ENCODE peak calls at places on chromosomes 1 and 21, in nine cellular contexts. One of them, this sample, is unnamed.
A peak's percentile ranks its signal among the peaks of the same experiment; 100 is the strongest.

GRCh38 chr1:220700591-220701179 is 10.5 kb downstream of the C1orf115 start:
- DNase-seq in NAMALWA: no peak
- DNase-seq in A673: no peak
- DNase-seq in nephron progenitor cell: no peak
- DNase-seq in ACHN: no peak
- DNase-seq in NCI-H187 treated with DMSO at 0.1 percent for 48 hours: no peak
- DNase-seq in HT1080: no peak
- DNase-seq in pons: peak; percentile 30
- DNase-seq in AG10803: no peak
- DNase-seq in this sample: no peak

GRCh38 chr1:14826172-14826636 is 227.7 kb downstream of the KAZN start:
- DNase-seq in NAMALWA: no peak
- DNase-seq in A673: peak; percentile 15
- DNase-seq in nephron progenitor cell: no peak
- DNase-seq in ACHN: no peak
- DNase-seq in NCI-H187 treated with DMSO at 0.1 percent for 48 hours: no peak
- DNase-seq in HT1080: peak; percentile 58
- DNase-seq in pons: no peak
- DNase-seq in AG10803: peak; percentile 93
- DNase-seq in this sample: no peak

GRCh38 chr21:31276663-31277062 is 67.4 kb downstream of the TIAM1 start:
- DNase-seq in NAMALWA: no peak
- DNase-seq in A673: no peak
- DNase-seq in nephron progenitor cell: no peak
- DNase-seq in ACHN: no peak
- DNase-seq in NCI-H187 treated with DMSO at 0.1 percent for 48 hours: no peak
- DNase-seq in HT1080: no peak
- DNase-seq in pons: no peak
- DNase-seq in AG10803: no peak
- DNase-seq in this sample: no peak

GRCh38 chr1:231053493-231054162 is 13.6 kb upstream of the FAM89A start:
- DNase-seq in NAMALWA: peak; percentile 34
- DNase-seq in A673: peak; percentile 30
- DNase-seq in nephron progenitor cell: no peak
- DNase-seq in ACHN: no peak
- DNase-seq in NCI-H187 treated with DMSO at 0.1 percent for 48 hours: no peak
- DNase-seq in HT1080: no peak
- DNase-seq in pons: peak; percentile 85
- DNase-seq in AG10803: peak; percentile 37
- DNase-seq in this sample: no peak

GRCh38 chr1:30242722-30243465 is 480.5 kb downstream of the MATN1 start:
- DNase-seq in NAMALWA: no peak
- DNase-seq in A673: peak; percentile 69
- DNase-seq in nephron progenitor cell: no peak
- DNase-seq in ACHN: no peak
- DNase-seq in NCI-H187 treated with DMSO at 0.1 percent for 48 hours: no peak
- DNase-seq in HT1080: no peak
- DNase-seq in pons: no peak
- DNase-seq in AG10803: no peak
- DNase-seq in this sample: no peak

GRCh38 chr1:161082996-161083742 is 6.2 kb downstream of the NECTIN4 start:
- DNase-seq in NAMALWA: no peak
- DNase-seq in A673: no peak
- DNase-seq in nephron progenitor cell: peak; percentile 23
- DNase-seq in ACHN: peak; percentile 86
- DNase-seq in NCI-H187 treated with DMSO at 0.1 percent for 48 hours: no peak
- DNase-seq in HT1080: peak; percentile 93
- DNase-seq in pons: no peak
- DNase-seq in AG10803: peak; percentile 95
- DNase-seq in this sample: peak; percentile 84

GRCh38 chr1:61268546-61269243 is 186.3 kb downstream of the NFIA start:
- DNase-seq in NAMALWA: no peak
- DNase-seq in A673: no peak
- DNase-seq in nephron progenitor cell: no peak
- DNase-seq in ACHN: no peak
- DNase-seq in NCI-H187 treated with DMSO at 0.1 percent for 48 hours: no peak
- DNase-seq in HT1080: no peak
- DNase-seq in pons: peak; percentile 96
- DNase-seq in AG10803: no peak
- DNase-seq in this sample: no peak

GRCh38 chr1:189315035-189315927 is 1162.4 kb downstream of the BRINP3 start:
- DNase-seq in NAMALWA: no peak
- DNase-seq in A673: no peak
- DNase-seq in nephron progenitor cell: no peak
- DNase-seq in ACHN: no peak
- DNase-seq in NCI-H187 treated with DMSO at 0.1 percent for 48 hours: no peak
- DNase-seq in HT1080: no peak
- DNase-seq in pons: no peak
- DNase-seq in AG10803: no peak
- DNase-seq in this sample: no peak

GRCh38 chr21:31326478-31327247 is 17.4 kb downstream of the TIAM1 start:
- DNase-seq in NAMALWA: peak; percentile 78
- DNase-seq in A673: no peak
- DNase-seq in nephron progenitor cell: no peak
- DNase-seq in ACHN: no peak
- DNase-seq in NCI-H187 treated with DMSO at 0.1 percent for 48 hours: no peak
- DNase-seq in HT1080: peak; percentile 18
- DNase-seq in pons: peak; percentile 49
- DNase-seq in AG10803: peak; percentile 18
- DNase-seq in this sample: no peak

GRCh38 chr1:93120614-93121013 is 41.5 kb downstream of the MTF2 start:
- DNase-seq in NAMALWA: no peak
- DNase-seq in A673: no peak
- DNase-seq in nephron progenitor cell: no peak
- DNase-seq in ACHN: no peak
- DNase-seq in NCI-H187 treated with DMSO at 0.1 percent for 48 hours: no peak
- DNase-seq in HT1080: no peak
- DNase-seq in pons: no peak
- DNase-seq in AG10803: no peak
- DNase-seq in this sample: no peak

GRCh38 chr1:28507247-28507645 is 1.4 kb downstream of the RCC1 start:
- DNase-seq in NAMALWA: peak; percentile 50
- DNase-seq in A673: peak; percentile 57
- DNase-seq in nephron progenitor cell: no peak
- DNase-seq in ACHN: no peak
- DNase-seq in NCI-H187 treated with DMSO at 0.1 percent for 48 hours: no peak
- DNase-seq in HT1080: peak; percentile 41
- DNase-seq in pons: no peak
- DNase-seq in AG10803: no peak
- DNase-seq in this sample: no peak

GRCh38 chr1:6338685-6339084 is 54.9 kb downstream of the ACOT7 start:
- DNase-seq in NAMALWA: no peak
- DNase-seq in A673: no peak
- DNase-seq in nephron progenitor cell: peak; percentile 41
- DNase-seq in ACHN: no peak
- DNase-seq in NCI-H187 treated with DMSO at 0.1 percent for 48 hours: no peak
- DNase-seq in HT1080: no peak
- DNase-seq in pons: no peak
- DNase-seq in AG10803: no peak
- DNase-seq in this sample: no peak

GRCh38 chr1:77966291-77966690 is 12.6 kb downstream of the FUBP1 start:
- DNase-seq in NAMALWA: no peak
- DNase-seq in A673: no peak
- DNase-seq in nephron progenitor cell: no peak
- DNase-seq in ACHN: no peak
- DNase-seq in NCI-H187 treated with DMSO at 0.1 percent for 48 hours: no peak
- DNase-seq in HT1080: no peak
- DNase-seq in pons: no peak
- DNase-seq in AG10803: no peak
- DNase-seq in this sample: no peak

GRCh38 chr1:176903474-176903873 is 261.0 kb downstream of the ASTN1 start:
- DNase-seq in NAMALWA: no peak
- DNase-seq in A673: peak; percentile 75
- DNase-seq in nephron progenitor cell: no peak
- DNase-seq in ACHN: peak; percentile 6
- DNase-seq in NCI-H187 treated with DMSO at 0.1 percent for 48 hours: no peak
- DNase-seq in HT1080: peak; percentile 49
- DNase-seq in pons: no peak
- DNase-seq in AG10803: peak; percentile 2
- DNase-seq in this sample: no peak

GRCh38 chr1:201377611-201378092 is at the start of gene TNNT2:
- DNase-seq in NAMALWA: no peak
- DNase-seq in A673: no peak
- DNase-seq in nephron progenitor cell: no peak
- DNase-seq in ACHN: no peak
- DNase-seq in NCI-H187 treated with DMSO at 0.1 percent for 48 hours: no peak
- DNase-seq in HT1080: no peak
- DNase-seq in pons: no peak
- DNase-seq in AG10803: no peak
- DNase-seq in this sample: no peak

GRCh38 chr1:203996126-203996525 is 76.8 kb upstream of the SOX13 start:
- DNase-seq in NAMALWA: no peak
- DNase-seq in A673: no peak
- DNase-seq in nephron progenitor cell: peak; percentile 45
- DNase-seq in ACHN: no peak
- DNase-seq in NCI-H187 treated with DMSO at 0.1 percent for 48 hours: peak; percentile 75
- DNase-seq in HT1080: no peak
- DNase-seq in pons: peak; percentile 77
- DNase-seq in AG10803: no peak
- DNase-seq in this sample: peak; percentile 50

GRCh38 chr1:2639607-2640521 is 7.0 kb upstream of the MMEL1 start:
- DNase-seq in NAMALWA: no peak
- DNase-seq in A673: no peak
- DNase-seq in nephron progenitor cell: no peak
- DNase-seq in ACHN: no peak
- DNase-seq in NCI-H187 treated with DMSO at 0.1 percent for 48 hours: no peak
- DNase-seq in HT1080: no peak
- DNase-seq in pons: no peak
- DNase-seq in AG10803: no peak
- DNase-seq in this sample: no peak

GRCh38 chr1:2636733-2637132 is 3.9 kb upstream of the MMEL1 start:
- DNase-seq in NAMALWA: peak; percentile 38
- DNase-seq in A673: no peak
- DNase-seq in nephron progenitor cell: no peak
- DNase-seq in ACHN: no peak
- DNase-seq in NCI-H187 treated with DMSO at 0.1 percent for 48 hours: no peak
- DNase-seq in HT1080: no peak
- DNase-seq in pons: no peak
- DNase-seq in AG10803: no peak
- DNase-seq in this sample: no peak

GRCh38 chr1:184753608-184754478 is 815 bp downstream of the EDEM3 start:
- DNase-seq in NAMALWA: peak; percentile 72
- DNase-seq in A673: peak; percentile 56
- DNase-seq in nephron progenitor cell: peak; percentile 69
- DNase-seq in ACHN: peak; percentile 59
- DNase-seq in NCI-H187 treated with DMSO at 0.1 percent for 48 hours: no peak
- DNase-seq in HT1080: no peak
- DNase-seq in pons: no peak
- DNase-seq in AG10803: peak; percentile 24
- DNase-seq in this sample: peak; percentile 26

GRCh38 chr1:108570128-108570527 is 10.2 kb downstream of the EEIG2 start:
- DNase-seq in NAMALWA: peak; percentile 56
- DNase-seq in A673: peak; percentile 71
- DNase-seq in nephron progenitor cell: no peak
- DNase-seq in ACHN: peak; percentile 39
- DNase-seq in NCI-H187 treated with DMSO at 0.1 percent for 48 hours: no peak
- DNase-seq in HT1080: peak; percentile 48
- DNase-seq in pons: peak; percentile 68
- DNase-seq in AG10803: peak; percentile 27
- DNase-seq in this sample: no peak

This sample was measured in gastrocnemius medialis.